ENCODE peak calls at places on chromosome 21, in five cellular contexts. J is midbrain, T is pons, R is GM03348, D is SHP77. U is an unnamed sample.

GRCh38 chr21:33839167-33839716 is 76.4 kb downstream of the ATP5PO start:
- DNase-seq in R (no peak), J (no peak), T (no peak), D (no peak), U (no peak)

GRCh38 chr21:45600248-45600647 is 43.3 kb upstream of the PCBP3 start:
- DNase-seq in T (no peak), J (no peak), R (no peak), D (no peak), U (no peak)

GRCh38 chr21:20998456-20998789 is 214 bp downstream of the NCAM2 start:
- DNase-seq in T (no peak), D (peak; percentile 64), J (peak; percentile 65), R (no peak), U (no peak)

GRCh38 chr21:35400233-35400939 is 351.3 kb upstream of the RUNX1 start:
- DNase-seq in R (peak; percentile 14), T (peak; percentile 56), J (no peak), D (peak; percentile 53), U (no peak)

GRCh38 chr21:39611547-39612190 is 1.1 kb upstream of the B3GALT5 start:
- DNase-seq in D (no peak), R (no peak), T (no peak), J (no peak), U (no peak)

GRCh38 chr21:21714396-21714795 is 716.2 kb downstream of the NCAM2 start:
- DNase-seq in J (no peak), T (no peak), R (peak; percentile 24), D (no peak), U (no peak)

GRCh38 chr21:45073301-45074047 is 906 bp upstream of the ADARB1 start:
- DNase-seq in D (peak; percentile 39), J (no peak), R (no peak), T (no peak), U (peak; percentile 57)

GRCh38 chr21:37064841-37065240 is 8.0 kb downstream of the PIGP start:
- DNase-seq in J (no peak), D (no peak), T (no peak), R (no peak), U (no peak)

GRCh38 chr21:36425286-36425685 is 40.1 kb downstream of the CHAF1B start:
- DNase-seq in J (no peak), D (no peak), R (no peak), T (no peak), U (no peak)

GRCh38 chr21:45551316-45551715 is 9.1 kb upstream of the SLC19A1 start:
- DNase-seq in D (no peak), J (no peak), T (no peak), R (peak; percentile 48), U (no peak)

GRCh38 chr21:45050786-45051489 is 23.4 kb upstream of the ADARB1 start:
- DNase-seq in D (no peak), R (peak; percentile 83), J (no peak), T (no peak), U (no peak)

GRCh38 chr21:45995686-45996179 is 14.2 kb downstream of the COL6A1 start:
- DNase-seq in J (no peak), D (no peak), T (no peak), R (peak; percentile 33), U (peak; percentile 15)

GRCh38 chr21:45886610-45887026 is 95.0 kb upstream of the COL6A1 start:
- DNase-seq in R (no peak), D (no peak), T (no peak), J (no peak), U (no peak)

GRCh38 chr21:41207401-41208388 is 39.7 kb downstream of the BACE2 start:
- DNase-seq in D (peak; percentile 26), R (peak; percentile 41), J (peak; percentile 10), T (peak; percentile 83), U (peak; percentile 70)

GRCh38 chr21:41425954-41426655 is at the start of gene MX1:
- DNase-seq in J (peak; percentile 20), R (peak; percentile 55), D (no peak), T (peak; percentile 20), U (peak; percentile 60)

GRCh38 chr21:46543306-46543705 is 61.6 kb downstream of the S100B start:
- DNase-seq in T (no peak), D (no peak), J (no peak), R (no peak), U (no peak)

GRCh38 chr21:39051561-39051949 is 131.7 kb downstream of the PSMG1 start:
- DNase-seq in D (no peak), T (no peak), R (peak; percentile 62), J (no peak), U (no peak)